ENCODE peak calls at places on chromosome 2, in eight cellular contexts. One of them, this sample, is unnamed.

GRCh38 chr2:170227467-170228075 is 49.6 kb downstream of the MYO3B start:
- ATAC-seq in omental fat pad: no peak
- ATAC-seq in CD4-positive, alpha-beta T cell: no peak
- ATAC-seq in heart right ventricle: no peak
- ATAC-seq in activated CD4-positive, alpha-beta T cell treated with anti-CD3 and anti-CD28 coated beads for 36 hours: no peak
- ATAC-seq in activated naive CD8-positive, alpha-beta T cell treated with anti-CD3 and anti-CD28 coated beads, Interleukin-2, amount 50 U/mL, for 24 hours: no peak
- ATAC-seq in left lung: no peak
- ATAC-seq in CD4-positive, CD25-positive, alpha-beta regulatory T cell: no peak
- ATAC-seq in this sample: no peak

GRCh38 chr2:224754129-224754528 is 38.0 kb upstream of the CCDC195 start:
- ATAC-seq in CD4-positive, CD25-positive, alpha-beta regulatory T cell: no peak
- ATAC-seq in omental fat pad: peak; percentile 89
- ATAC-seq in CD4-positive, alpha-beta T cell: no peak
- ATAC-seq in activated CD4-positive, alpha-beta T cell treated with anti-CD3 and anti-CD28 coated beads for 36 hours: no peak
- ATAC-seq in left lung: peak; percentile 29
- ATAC-seq in heart right ventricle: peak; percentile 57
- ATAC-seq in activated naive CD8-positive, alpha-beta T cell treated with anti-CD3 and anti-CD28 coated beads, Interleukin-2, amount 50 U/mL, for 24 hours: no peak
- ATAC-seq in this sample: no peak

GRCh38 chr2:199163901-199164300 is 293.8 kb downstream of the SATB2 start:
- ATAC-seq in left lung: no peak
- ATAC-seq in activated CD4-positive, alpha-beta T cell treated with anti-CD3 and anti-CD28 coated beads for 36 hours: no peak
- ATAC-seq in CD4-positive, alpha-beta T cell: no peak
- ATAC-seq in heart right ventricle: no peak
- ATAC-seq in activated naive CD8-positive, alpha-beta T cell treated with anti-CD3 and anti-CD28 coated beads, Interleukin-2, amount 50 U/mL, for 24 hours: no peak
- ATAC-seq in omental fat pad: no peak
- ATAC-seq in CD4-positive, CD25-positive, alpha-beta regulatory T cell: no peak
- ATAC-seq in this sample: no peak

GRCh38 chr2:9573013-9573708 is 17.5 kb upstream of the ADAM17 start:
- ATAC-seq in omental fat pad: no peak
- ATAC-seq in CD4-positive, CD25-positive, alpha-beta regulatory T cell: no peak
- ATAC-seq in heart right ventricle: no peak
- ATAC-seq in activated CD4-positive, alpha-beta T cell treated with anti-CD3 and anti-CD28 coated beads for 36 hours: peak; percentile 63
- ATAC-seq in activated naive CD8-positive, alpha-beta T cell treated with anti-CD3 and anti-CD28 coated beads, Interleukin-2, amount 50 U/mL, for 24 hours: peak; percentile 75
- ATAC-seq in left lung: peak; percentile 9
- ATAC-seq in CD4-positive, alpha-beta T cell: no peak
- ATAC-seq in this sample: peak; percentile 70

GRCh38 chr2:9303528-9304225 is 97.1 kb downstream of the ASAP2 start:
- ATAC-seq in omental fat pad: no peak
- ATAC-seq in CD4-positive, alpha-beta T cell: no peak
- ATAC-seq in heart right ventricle: peak; percentile 87
- ATAC-seq in activated naive CD8-positive, alpha-beta T cell treated with anti-CD3 and anti-CD28 coated beads, Interleukin-2, amount 50 U/mL, for 24 hours: no peak
- ATAC-seq in CD4-positive, CD25-positive, alpha-beta regulatory T cell: no peak
- ATAC-seq in activated CD4-positive, alpha-beta T cell treated with anti-CD3 and anti-CD28 coated beads for 36 hours: no peak
- ATAC-seq in left lung: no peak
- ATAC-seq in this sample: no peak

GRCh38 chr2:191311-192190 is 72.3 kb downstream of the SH3YL1 start:
- ATAC-seq in omental fat pad: no peak
- ATAC-seq in left lung: peak; percentile 63
- ATAC-seq in CD4-positive, alpha-beta T cell: no peak
- ATAC-seq in activated CD4-positive, alpha-beta T cell treated with anti-CD3 and anti-CD28 coated beads for 36 hours: no peak
- ATAC-seq in CD4-positive, CD25-positive, alpha-beta regulatory T cell: no peak
- ATAC-seq in activated naive CD8-positive, alpha-beta T cell treated with anti-CD3 and anti-CD28 coated beads, Interleukin-2, amount 50 U/mL, for 24 hours: no peak
- ATAC-seq in heart right ventricle: no peak
- ATAC-seq in this sample: peak; percentile 39

GRCh38 chr2:20035961-20036666 is 15.3 kb downstream of the LAPTM4A start:
- ATAC-seq in omental fat pad: no peak
- ATAC-seq in heart right ventricle: peak; percentile 48
- ATAC-seq in CD4-positive, alpha-beta T cell: no peak
- ATAC-seq in activated naive CD8-positive, alpha-beta T cell treated with anti-CD3 and anti-CD28 coated beads, Interleukin-2, amount 50 U/mL, for 24 hours: no peak
- ATAC-seq in activated CD4-positive, alpha-beta T cell treated with anti-CD3 and anti-CD28 coated beads for 36 hours: no peak
- ATAC-seq in left lung: no peak
- ATAC-seq in CD4-positive, CD25-positive, alpha-beta regulatory T cell: no peak
- ATAC-seq in this sample: no peak

GRCh38 chr2:150911766-150912280 is 349.8 kb downstream of the RBM43 start:
- ATAC-seq in CD4-positive, CD25-positive, alpha-beta regulatory T cell: no peak
- ATAC-seq in activated CD4-positive, alpha-beta T cell treated with anti-CD3 and anti-CD28 coated beads for 36 hours: no peak
- ATAC-seq in left lung: peak; percentile 85
- ATAC-seq in activated naive CD8-positive, alpha-beta T cell treated with anti-CD3 and anti-CD28 coated beads, Interleukin-2, amount 50 U/mL, for 24 hours: no peak
- ATAC-seq in omental fat pad: peak; percentile 86
- ATAC-seq in CD4-positive, alpha-beta T cell: no peak
- ATAC-seq in heart right ventricle: peak; percentile 85
- ATAC-seq in this sample: no peak

GRCh38 chr2:126658910-126659613 is 3.1 kb downstream of the GYPC start:
- ATAC-seq in heart right ventricle: peak; percentile 35
- ATAC-seq in activated CD4-positive, alpha-beta T cell treated with anti-CD3 and anti-CD28 coated beads for 36 hours: peak; percentile 21
- ATAC-seq in CD4-positive, alpha-beta T cell: no peak
- ATAC-seq in CD4-positive, CD25-positive, alpha-beta regulatory T cell: peak; percentile 30
- ATAC-seq in omental fat pad: peak; percentile 1
- ATAC-seq in activated naive CD8-positive, alpha-beta T cell treated with anti-CD3 and anti-CD28 coated beads, Interleukin-2, amount 50 U/mL, for 24 hours: no peak
- ATAC-seq in left lung: peak; percentile 34
- ATAC-seq in this sample: peak; percentile 46

GRCh38 chr2:111685342-111685741 is 198.7 kb downstream of the ANAPC1 start:
- ATAC-seq in CD4-positive, alpha-beta T cell: no peak
- ATAC-seq in activated CD4-positive, alpha-beta T cell treated with anti-CD3 and anti-CD28 coated beads for 36 hours: no peak
- ATAC-seq in omental fat pad: no peak
- ATAC-seq in left lung: no peak
- ATAC-seq in CD4-positive, CD25-positive, alpha-beta regulatory T cell: no peak
- ATAC-seq in heart right ventricle: no peak
- ATAC-seq in activated naive CD8-positive, alpha-beta T cell treated with anti-CD3 and anti-CD28 coated beads, Interleukin-2, amount 50 U/mL, for 24 hours: no peak
- ATAC-seq in this sample: no peak

GRCh38 chr2:147181351-147182029 is 663.3 kb upstream of the ACVR2A start:
- ATAC-seq in omental fat pad: no peak
- ATAC-seq in left lung: no peak
- ATAC-seq in CD4-positive, CD25-positive, alpha-beta regulatory T cell: no peak
- ATAC-seq in activated naive CD8-positive, alpha-beta T cell treated with anti-CD3 and anti-CD28 coated beads, Interleukin-2, amount 50 U/mL, for 24 hours: peak; percentile 15
- ATAC-seq in activated CD4-positive, alpha-beta T cell treated with anti-CD3 and anti-CD28 coated beads for 36 hours: peak; percentile 31
- ATAC-seq in CD4-positive, alpha-beta T cell: no peak
- ATAC-seq in heart right ventricle: no peak
- ATAC-seq in this sample: no peak

GRCh38 chr2:40507429-40507828 is 55.5 kb upstream of the SLC8A1 start:
- ATAC-seq in CD4-positive, alpha-beta T cell: no peak
- ATAC-seq in left lung: no peak
- ATAC-seq in heart right ventricle: no peak
- ATAC-seq in CD4-positive, CD25-positive, alpha-beta regulatory T cell: no peak
- ATAC-seq in activated naive CD8-positive, alpha-beta T cell treated with anti-CD3 and anti-CD28 coated beads, Interleukin-2, amount 50 U/mL, for 24 hours: no peak
- ATAC-seq in omental fat pad: no peak
- ATAC-seq in activated CD4-positive, alpha-beta T cell treated with anti-CD3 and anti-CD28 coated beads for 36 hours: no peak
- ATAC-seq in this sample: no peak

GRCh38 chr2:222239091-222239490 is 59.7 kb downstream of the PAX3 start:
- ATAC-seq in activated CD4-positive, alpha-beta T cell treated with anti-CD3 and anti-CD28 coated beads for 36 hours: no peak
- ATAC-seq in CD4-positive, CD25-positive, alpha-beta regulatory T cell: no peak
- ATAC-seq in CD4-positive, alpha-beta T cell: no peak
- ATAC-seq in omental fat pad: no peak
- ATAC-seq in heart right ventricle: no peak
- ATAC-seq in left lung: no peak
- ATAC-seq in activated naive CD8-positive, alpha-beta T cell treated with anti-CD3 and anti-CD28 coated beads, Interleukin-2, amount 50 U/mL, for 24 hours: no peak
- ATAC-seq in this sample: no peak

GRCh38 chr2:158902005-158902398 is 66.4 kb upstream of the TANC1 start:
- ATAC-seq in left lung: no peak
- ATAC-seq in activated naive CD8-positive, alpha-beta T cell treated with anti-CD3 and anti-CD28 coated beads, Interleukin-2, amount 50 U/mL, for 24 hours: no peak
- ATAC-seq in CD4-positive, CD25-positive, alpha-beta regulatory T cell: no peak
- ATAC-seq in activated CD4-positive, alpha-beta T cell treated with anti-CD3 and anti-CD28 coated beads for 36 hours: no peak
- ATAC-seq in heart right ventricle: no peak
- ATAC-seq in CD4-positive, alpha-beta T cell: no peak
- ATAC-seq in omental fat pad: no peak
- ATAC-seq in this sample: no peak

GRCh38 chr2:120736202-120736954 is 710 bp downstream of the GLI2 start:
- ATAC-seq in CD4-positive, CD25-positive, alpha-beta regulatory T cell: no peak
- ATAC-seq in activated CD4-positive, alpha-beta T cell treated with anti-CD3 and anti-CD28 coated beads for 36 hours: no peak
- ATAC-seq in activated naive CD8-positive, alpha-beta T cell treated with anti-CD3 and anti-CD28 coated beads, Interleukin-2, amount 50 U/mL, for 24 hours: no peak
- ATAC-seq in left lung: peak; percentile 24
- ATAC-seq in omental fat pad: peak; percentile 24
- ATAC-seq in heart right ventricle: peak; percentile 53
- ATAC-seq in CD4-positive, alpha-beta T cell: no peak
- ATAC-seq in this sample: no peak

GRCh38 chr2:1708476-1709334 is 35.6 kb downstream of the PXDN start:
- ATAC-seq in CD4-positive, alpha-beta T cell: no peak
- ATAC-seq in CD4-positive, CD25-positive, alpha-beta regulatory T cell: no peak
- ATAC-seq in left lung: peak; percentile 9
- ATAC-seq in omental fat pad: peak; percentile 16
- ATAC-seq in activated naive CD8-positive, alpha-beta T cell treated with anti-CD3 and anti-CD28 coated beads, Interleukin-2, amount 50 U/mL, for 24 hours: no peak
- ATAC-seq in activated CD4-positive, alpha-beta T cell treated with anti-CD3 and anti-CD28 coated beads for 36 hours: no peak
- ATAC-seq in heart right ventricle: peak; percentile 15
- ATAC-seq in this sample: no peak

GRCh38 chr2:109216332-109216731 is 87.3 kb downstream of the SH3RF3 start:
- ATAC-seq in CD4-positive, CD25-positive, alpha-beta regulatory T cell: no peak
- ATAC-seq in heart right ventricle: no peak
- ATAC-seq in omental fat pad: no peak
- ATAC-seq in left lung: peak; percentile 52
- ATAC-seq in CD4-positive, alpha-beta T cell: no peak
- ATAC-seq in activated naive CD8-positive, alpha-beta T cell treated with anti-CD3 and anti-CD28 coated beads, Interleukin-2, amount 50 U/mL, for 24 hours: no peak
- ATAC-seq in activated CD4-positive, alpha-beta T cell treated with anti-CD3 and anti-CD28 coated beads for 36 hours: no peak
- ATAC-seq in this sample: no peak

GRCh38 chr2:130744287-130745117 is 10.8 kb upstream of the AMER3 start:
- ATAC-seq in CD4-positive, alpha-beta T cell: no peak
- ATAC-seq in left lung: no peak
- ATAC-seq in CD4-positive, CD25-positive, alpha-beta regulatory T cell: no peak
- ATAC-seq in omental fat pad: no peak
- ATAC-seq in activated CD4-positive, alpha-beta T cell treated with anti-CD3 and anti-CD28 coated beads for 36 hours: no peak
- ATAC-seq in activated naive CD8-positive, alpha-beta T cell treated with anti-CD3 and anti-CD28 coated beads, Interleukin-2, amount 50 U/mL, for 24 hours: no peak
- ATAC-seq in heart right ventricle: no peak
- ATAC-seq in this sample: no peak

GRCh38 chr2:61448229-61448628 is 22.7 kb downstream of the USP34 start:
- ATAC-seq in activated naive CD8-positive, alpha-beta T cell treated with anti-CD3 and anti-CD28 coated beads, Interleukin-2, amount 50 U/mL, for 24 hours: no peak
- ATAC-seq in omental fat pad: no peak
- ATAC-seq in CD4-positive, alpha-beta T cell: no peak
- ATAC-seq in heart right ventricle: no peak
- ATAC-seq in activated CD4-positive, alpha-beta T cell treated with anti-CD3 and anti-CD28 coated beads for 36 hours: no peak
- ATAC-seq in CD4-positive, CD25-positive, alpha-beta regulatory T cell: no peak
- ATAC-seq in left lung: no peak
- ATAC-seq in this sample: no peak

GRCh38 chr2:171345971-171346722 is 87.6 kb downstream of the METTL8 start:
- ATAC-seq in activated naive CD8-positive, alpha-beta T cell treated with anti-CD3 and anti-CD28 coated beads, Interleukin-2, amount 50 U/mL, for 24 hours: no peak
- ATAC-seq in CD4-positive, CD25-positive, alpha-beta regulatory T cell: no peak
- ATAC-seq in heart right ventricle: peak; percentile 59
- ATAC-seq in CD4-positive, alpha-beta T cell: no peak
- ATAC-seq in left lung: no peak
- ATAC-seq in activated CD4-positive, alpha-beta T cell treated with anti-CD3 and anti-CD28 coated beads for 36 hours: no peak
- ATAC-seq in omental fat pad: no peak
- ATAC-seq in this sample: no peak